ENCODE peak calls at places on chromosomes 6 and 20, in four cellular contexts. One of them, this sample, is unnamed.

GRCh38 chr20:3080939-3081388 is 3.6 kb downstream of the AVP start:
- DNase-seq in K562: no peak
- DNase-seq in IMR-90: peak
- DNase-seq in HepG2: no peak
- DNase-seq in this sample: no peak

GRCh38 chr20:17873410-17874270 is 95.0 kb downstream of the SNX5 start:
- DNase-seq in HepG2: peak
- DNase-seq in K562: no peak
- DNase-seq in IMR-90: peak
- DNase-seq in this sample: peak

GRCh38 chr6:131443514-131443913 is 129.5 kb upstream of the ARG1 start:
- DNase-seq in HepG2: no peak
- DNase-seq in K562: no peak
- DNase-seq in IMR-90: no peak
- DNase-seq in this sample: no peak

GRCh38 chr6:14129572-14129971 is 12.0 kb downstream of the CD83 start:
- DNase-seq in K562: peak
- DNase-seq in IMR-90: peak
- DNase-seq in HepG2: peak
- DNase-seq in this sample: peak

GRCh38 chr6:157840776-157841175 is 17.7 kb downstream of the SNX9 start:
- DNase-seq in HepG2: no peak
- DNase-seq in K562: no peak
- DNase-seq in IMR-90: peak
- DNase-seq in this sample: no peak

GRCh38 chr6:782141-782540 is 89.2 kb upstream of the EXOC2 start:
- DNase-seq in IMR-90: no peak
- DNase-seq in HepG2: no peak
- DNase-seq in K562: no peak
- DNase-seq in this sample: no peak

GRCh38 chr20:64168381-64169088 is 4.3 kb downstream of the MYT1 start:
- DNase-seq in K562: no peak
- DNase-seq in HepG2: no peak
- DNase-seq in IMR-90: no peak
- DNase-seq in this sample: no peak

GRCh38 chr20:62899633-62900051 is 26.7 kb downstream of the DIDO1 start:
- DNase-seq in HepG2: peak
- DNase-seq in IMR-90: no peak
- DNase-seq in K562: peak
- DNase-seq in this sample: no peak

GRCh38 chr6:117165921-117166499 is 99.3 kb upstream of the VGLL2 start:
- DNase-seq in K562: no peak
- DNase-seq in HepG2: no peak
- DNase-seq in IMR-90: no peak
- DNase-seq in this sample: no peak

GRCh38 chr6:25280617-25280990 is 1.4 kb downstream of the CARMIL1 start:
- DNase-seq in IMR-90: no peak
- DNase-seq in K562: no peak
- DNase-seq in HepG2: peak
- DNase-seq in this sample: peak

GRCh38 chr20:14264869-14265268 is 72.5 kb downstream of the FLRT3 start:
- DNase-seq in K562: no peak
- DNase-seq in IMR-90: peak
- DNase-seq in HepG2: peak
- DNase-seq in this sample: peak

GRCh38 chr6:11585426-11586016 is 48.0 kb downstream of the TMEM170B start:
- DNase-seq in K562: peak
- DNase-seq in IMR-90: peak
- DNase-seq in HepG2: peak
- DNase-seq in this sample: peak

GRCh38 chr6:21220271-21220987 is 373.1 kb upstream of the SOX4 start:
- DNase-seq in IMR-90: no peak
- DNase-seq in K562: no peak
- DNase-seq in HepG2: no peak
- DNase-seq in this sample: peak

DNA sequence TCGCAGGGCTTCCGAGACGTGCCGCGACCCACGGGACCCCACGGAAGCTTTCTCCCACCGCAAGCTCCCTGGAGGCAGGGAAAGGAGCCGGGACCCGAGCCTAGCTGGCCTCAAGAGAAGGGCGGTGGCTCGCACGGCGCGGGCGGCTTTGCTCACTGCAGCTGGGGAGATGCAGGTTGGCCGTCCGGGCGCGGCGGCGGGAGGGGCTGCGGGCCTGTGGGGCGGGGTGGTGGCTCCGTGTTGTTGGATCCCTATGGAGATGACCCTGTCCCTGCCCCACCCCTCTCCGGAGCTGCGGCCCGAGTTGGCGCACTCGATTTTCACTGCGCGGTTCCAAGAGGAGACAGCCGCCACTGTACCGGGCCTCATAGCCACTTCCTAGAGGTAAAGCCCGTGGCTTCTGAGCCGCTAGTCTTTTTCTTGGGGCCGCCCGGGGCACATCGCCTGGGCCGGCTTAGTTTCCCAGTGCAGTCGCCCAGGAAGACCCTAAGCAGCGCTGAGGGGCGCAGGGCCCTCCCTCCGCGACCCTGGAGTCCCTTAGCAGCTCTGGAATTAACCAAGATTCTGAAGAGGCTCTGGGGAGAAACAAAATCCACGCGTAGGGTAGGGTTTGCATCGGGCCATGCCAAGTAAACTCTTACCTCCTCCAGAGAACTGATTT is at the start of gene ECT2L:
- DNase-seq in K562: no peak
- DNase-seq in HepG2: no peak
- DNase-seq in IMR-90: no peak
- DNase-seq in this sample: no peak
- TF ChIP-seq MAZ in K562: no peak
- TF ChIP-seq MAZ in HepG2: no peak
- TF ChIP-seq MAZ in IMR-90: no peak
- TF ChIP-seq MAZ in this sample: no peak

GRCh38 chr6:36650848-36651247 is 27.7 kb upstream of the CDKN1A start:
- DNase-seq in IMR-90: no peak
- DNase-seq in HepG2: peak
- DNase-seq in K562: no peak
- DNase-seq in this sample: no peak
- TF ChIP-seq MAZ in IMR-90: no peak
- TF ChIP-seq MAZ in HepG2: no peak
- TF ChIP-seq MAZ in K562: no peak
- TF ChIP-seq MAZ in this sample: no peak

DNA sequence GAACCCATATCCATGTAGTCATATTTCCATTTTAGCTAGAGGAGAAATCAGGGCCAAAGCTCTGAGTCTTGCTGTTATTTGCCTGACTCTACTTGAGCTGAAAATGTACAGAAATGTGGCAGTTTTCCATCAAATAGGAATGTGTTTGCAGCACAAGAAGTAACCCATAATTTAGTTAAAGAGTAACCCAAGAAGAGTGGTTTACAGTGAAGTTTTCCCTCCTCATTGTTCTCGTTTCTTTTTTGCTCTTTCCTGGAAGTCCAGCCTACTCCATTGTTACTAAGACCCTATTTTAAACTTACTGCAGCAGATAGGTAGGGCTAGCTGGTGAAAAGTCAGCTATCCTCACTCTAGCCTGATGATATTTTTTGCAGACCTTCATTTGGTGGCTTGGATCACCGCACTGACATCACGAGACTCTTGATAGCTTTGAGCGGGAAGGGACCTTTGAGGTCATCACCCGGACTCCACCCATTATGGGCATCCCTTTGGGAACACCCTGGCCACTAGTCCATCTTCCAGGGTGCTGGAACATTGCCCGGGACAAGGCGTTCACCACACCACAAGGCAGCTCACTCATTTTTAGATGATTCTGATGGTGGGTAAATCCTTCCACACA is 28.0 kb upstream of the ADGRF5 start:
- DNase-seq in K562: no peak
- DNase-seq in IMR-90: no peak
- DNase-seq in HepG2: no peak
- DNase-seq in this sample: peak
- TF ChIP-seq MAZ in K562: no peak
- TF ChIP-seq MAZ in IMR-90: no peak
- TF ChIP-seq MAZ in HepG2: no peak
- TF ChIP-seq MAZ in this sample: no peak

DNA sequence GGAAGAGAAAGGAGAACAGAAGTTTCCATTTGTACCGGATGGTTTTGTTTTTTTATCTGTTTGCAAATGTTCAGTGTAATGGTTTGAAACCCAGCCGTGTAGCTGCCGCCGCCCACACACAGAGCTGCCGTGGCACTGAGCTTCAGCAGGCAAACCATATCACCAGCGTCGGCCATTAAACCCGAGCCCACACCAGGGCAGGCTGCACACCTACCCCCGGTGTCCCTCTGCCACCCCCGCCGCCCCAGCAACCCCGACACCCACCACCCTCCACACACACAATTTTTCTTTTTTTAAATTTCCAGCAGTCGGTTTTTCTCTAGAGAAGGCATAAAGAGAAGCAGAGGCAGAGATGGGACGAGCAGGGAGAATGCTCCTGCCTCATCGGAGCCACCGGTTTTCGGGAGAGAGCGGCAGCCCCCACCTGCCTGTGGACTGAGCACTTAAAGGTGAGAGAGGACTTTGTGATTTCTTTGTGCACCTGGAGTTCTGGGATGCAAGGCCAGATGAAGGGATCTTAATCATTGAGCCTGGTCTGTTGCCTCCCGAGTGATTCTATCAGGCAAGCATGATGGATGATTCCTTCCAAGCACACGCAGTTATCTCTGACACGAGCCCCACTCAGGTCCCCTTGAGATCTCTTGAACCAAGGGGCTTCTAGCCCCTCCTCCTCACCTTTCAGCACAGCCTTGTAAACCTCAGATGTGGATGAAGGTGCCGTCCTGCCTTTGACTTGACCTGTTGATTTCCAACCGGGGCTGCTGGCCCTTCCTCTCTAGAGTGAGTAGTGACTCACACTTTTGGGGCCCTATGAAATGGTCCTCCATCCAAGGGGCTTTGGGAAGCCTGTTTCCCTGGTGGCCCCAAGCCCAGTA is 17.5 kb upstream of the ZNF831 start:
- DNase-seq in HepG2: no peak
- DNase-seq in K562: no peak
- DNase-seq in IMR-90: no peak
- DNase-seq in this sample: no peak
- TF ChIP-seq MAZ in HepG2: no peak
- TF ChIP-seq MAZ in K562: no peak
- TF ChIP-seq MAZ in IMR-90: no peak
- TF ChIP-seq MAZ in this sample: no peak

GRCh38 chr20:35698298-35699126 is 640 bp downstream of the NFS1 start:
- DNase-seq in K562: peak
- DNase-seq in IMR-90: no peak
- DNase-seq in HepG2: no peak
- DNase-seq in this sample: no peak
- TF ChIP-seq MAZ in K562: no peak
- TF ChIP-seq MAZ in IMR-90: no peak
- TF ChIP-seq MAZ in HepG2: no peak
- TF ChIP-seq MAZ in this sample: no peak

GRCh38 chr6:134047673-134048072 is 4.8 kb downstream of the SLC2A12 start:
- DNase-seq in K562: no peak
- DNase-seq in IMR-90: no peak
- DNase-seq in HepG2: no peak
- DNase-seq in this sample: no peak
- TF ChIP-seq MAZ in K562: no peak
- TF ChIP-seq MAZ in IMR-90: no peak
- TF ChIP-seq MAZ in HepG2: no peak
- TF ChIP-seq MAZ in this sample: no peak

GRCh38 chr6:42938987-42939809 is 9.9 kb downstream of the CNPY3 start:
- DNase-seq in K562: peak
- DNase-seq in HepG2: peak
- DNase-seq in IMR-90: no peak
- DNase-seq in this sample: no peak
- TF ChIP-seq MAZ in K562: no peak
- TF ChIP-seq MAZ in HepG2: peak
- TF ChIP-seq MAZ in IMR-90: no peak
- TF ChIP-seq MAZ in this sample: no peak